ENCODE peak calls at places on chromosomes 12 and 14, in nine cellular contexts. Q, F, A, Z, D, W, T, I and L are unnamed samples.

GRCh38 chr12:47078086-47078395 is 1.4 kb upstream of the PCED1B start:
- DNase-seq in Q (no peak), A (no peak), T (no peak), I (no peak), Z (no peak), F (no peak), W (no peak), D (no peak), L (no peak)

GRCh38 chr12:52214421-52214802 is 18.6 kb upstream of the KRT7 start:
- DNase-seq in D (no peak), Z (no peak), W (no peak), T (no peak), I (no peak), F (no peak), A (no peak), Q (no peak), L (no peak)

GRCh38 chr12:54650409-54650808 is 2.2 kb upstream of the DCD start:
- DNase-seq in D (no peak), F (no peak), I (no peak), Z (no peak), W (no peak), A (no peak), T (peak), Q (no peak), L (peak)

GRCh38 chr12:89098390-89099102 is 253.8 kb downstream of the DUSP6 start:
- DNase-seq in F (no peak), Z (peak), I (no peak), W (no peak), T (no peak), D (no peak), Q (no peak), A (no peak), L (no peak)

GRCh38 chr12:76859621-76860020 is 19.2 kb downstream of the CSRP2 start:
- DNase-seq in D (no peak), F (no peak), W (no peak), A (no peak), T (no peak), Z (no peak), I (no peak), Q (no peak), L (no peak)

GRCh38 chr12:53722450-53723041 is 4.7 kb downstream of the CALCOCO1 start:
- DNase-seq in T (no peak), Q (no peak), A (no peak), F (no peak), W (no peak), D (no peak), I (peak), Z (no peak), L (no peak)

GRCh38 chr14:103030741-103031565 is 26.4 kb downstream of the CDC42BPB start:
- DNase-seq in A (no peak), T (no peak), I (no peak), Q (no peak), D (no peak), W (no peak), Z (no peak), F (no peak), L (no peak)

GRCh38 chr14:61517861-61518802 is 177.2 kb upstream of the HIF1A start:
- DNase-seq in F (no peak), D (no peak), Q (no peak), Z (no peak), T (no peak), W (no peak), A (no peak), I (peak), L (no peak)

GRCh38 chr14:91177073-91177796 is 63.4 kb downstream of the DGLUCY start:
- DNase-seq in I (peak), Q (no peak), A (peak), Z (peak), T (peak), F (no peak), D (peak), W (no peak), L (no peak)